ENCODE peak calls at places on chromosome 14, in nine cellular contexts. E, L, B, O, J, M, S, I and N are unnamed samples.

GRCh38 chr14:103056322-103057027 is 874 bp downstream of the CDC42BPB start:
- DNase-seq in I (no peak), O (peak; percentile 70), B (no peak), E (no peak), J (peak; percentile 73), S (peak; percentile 83), M (no peak), L (peak; percentile 82), N (no peak)

GRCh38 chr14:64502476-64503183 is 1.0 kb downstream of the ZBTB25 start:
- DNase-seq in J (no peak), E (no peak), I (no peak), O (no peak), L (peak; percentile 42), M (peak; percentile 57), S (peak; percentile 44), B (no peak), N (no peak)

GRCh38 chr14:52351561-52352491 is 37.7 kb downstream of the PTGER2 start:
- DNase-seq in B (no peak), S (no peak), I (no peak), L (no peak), E (no peak), M (no peak), J (no peak), O (no peak), N (no peak)

GRCh38 chr14:30559638-30560071 is 697 bp downstream of the G2E3 start:
- DNase-seq in E (no peak), B (no peak), L (no peak), I (no peak), O (peak; percentile 33), S (peak; percentile 86), M (no peak), J (peak; percentile 24), N (peak; percentile 8)

GRCh38 chr14:63564318-63564717 is 21.1 kb upstream of the PPP2R5E start:
- DNase-seq in B (no peak), S (no peak), I (no peak), E (no peak), M (no peak), O (no peak), J (peak; percentile 22), L (peak; percentile 42), N (no peak)

GRCh38 chr14:94897583-94897982 is 127.7 kb upstream of the GSC start:
- DNase-seq in O (no peak), L (no peak), M (no peak), S (no peak), J (no peak), B (no peak), I (no peak), E (no peak), N (no peak)

GRCh38 chr14:63852271-63852816 is 460 bp upstream of the SYNE2 start:
- DNase-seq in L (no peak), S (peak; percentile 68), E (no peak), M (no peak), J (no peak), O (no peak), B (no peak), I (no peak), N (no peak)

GRCh38 chr14:22973217-22974032 is 8.9 kb downstream of the AJUBA start:
- DNase-seq in O (peak; percentile 52), B (peak; percentile 42), E (peak; percentile 19), L (no peak), J (peak; percentile 69), M (no peak), S (peak; percentile 68), I (peak; percentile 13), N (peak; percentile 63)

GRCh38 chr14:105171004-105171673 is 2.6 kb upstream of the JAG2 start:
- DNase-seq in L (no peak), B (no peak), E (no peak), O (no peak), I (no peak), S (no peak), M (no peak), J (no peak), N (no peak)

GRCh38 chr14:29126361-29126760 is 359.8 kb downstream of the FOXG1 start:
- DNase-seq in J (no peak), E (no peak), S (no peak), M (no peak), L (no peak), O (peak; percentile 2), B (no peak), I (no peak), N (no peak)

GRCh38 chr14:67440513-67440912 is 28.5 kb upstream of the PLEK2 start:
- DNase-seq in M (no peak), J (no peak), L (peak; percentile 55), I (no peak), E (no peak), B (no peak), S (peak; percentile 20), O (no peak), N (no peak)

GRCh38 chr14:35879654-35880249 is 53.6 kb downstream of the BRMS1L start:
- DNase-seq in M (no peak), J (peak; percentile 24), S (peak; percentile 23), L (no peak), I (no peak), B (no peak), E (no peak), O (peak; percentile 27), N (no peak)

GRCh38 chr14:95156765-95157194 is 549 bp downstream of the DICER1 start:
- DNase-seq in E (peak; percentile 7), I (no peak), J (peak; percentile 36), B (no peak), L (peak; percentile 76), S (peak; percentile 39), M (peak; percentile 40), O (peak; percentile 65), N (peak; percentile 27)

GRCh38 chr14:100454437-100454836 is 131.3 kb downstream of the SLC25A47 start:
- DNase-seq in O (no peak), I (no peak), M (no peak), S (no peak), L (no peak), B (no peak), J (no peak), E (no peak), N (no peak)

GRCh38 chr14:54981698-54982097 is 45.2 kb downstream of the WDHD1 start:
- DNase-seq in S (no peak), B (no peak), J (no peak), M (no peak), O (no peak), I (no peak), L (no peak), E (no peak), N (no peak)

GRCh38 chr14:97456958-97457357 is 659.8 kb downstream of the VRK1 start:
- DNase-seq in B (no peak), S (no peak), L (peak; percentile 31), J (no peak), E (peak; percentile 52), M (no peak), O (no peak), I (no peak), N (no peak)

GRCh38 chr14:39267592-39268112 is 33.9 kb downstream of the MIA2 start:
- DNase-seq in S (no peak), O (no peak), B (no peak), J (peak; percentile 4), M (no peak), E (no peak), L (no peak), I (no peak), N (peak; percentile 27)

GRCh38 chr14:72305555-72305954 is 373.3 kb downstream of the RGS6 start:
- DNase-seq in O (no peak), B (no peak), S (no peak), I (no peak), L (no peak), E (no peak), M (no peak), J (no peak), N (no peak)

GRCh38 chr14:80475074-80475473 is 263.8 kb upstream of the DIO2 start:
- DNase-seq in J (peak; percentile 8), M (no peak), E (no peak), B (no peak), S (no peak), O (peak; percentile 29), I (no peak), L (no peak), N (no peak)

GRCh38 chr14:87457727-87458126 is 535.3 kb downstream of the GALC start:
- DNase-seq in O (no peak), M (no peak), B (no peak), J (no peak), S (no peak), I (no peak), L (no peak), E (no peak), N (no peak)

GRCh38 chr14:104395941-104396681 is 183.5 kb upstream of the C14orf180 start:
- DNase-seq in O (no peak), E (no peak), S (no peak), M (no peak), I (no peak), L (no peak), B (no peak), J (no peak), N (no peak)

GRCh38 chr14:64176330-64176729 is 117.8 kb downstream of the ESR2 start:
- DNase-seq in O (no peak), B (no peak), L (no peak), E (no peak), I (no peak), S (no peak), M (no peak), J (no peak), N (no peak)